ENCODE peak calls at places on chromosomes 7 and 10, in four cellular contexts. L is HepG2, C is WTC11, Y is IMR-90. H is an unnamed sample.

GRCh38 chr10:116826803-116827202 is 22.5 kb upstream of the ENO4 start:
- DNase-seq in L (no peak), C (no peak), Y (peak), H (no peak)

GRCh38 chr7:95066736-95067530 is 159.5 kb downstream of the PPP1R9A start:
- DNase-seq in L (peak), C (no peak), Y (peak), H (peak)

GRCh38 chr7:94654764-94655561 is 970 bp downstream of the SGCE start:
- DNase-seq in L (no peak), C (peak), Y (peak), H (no peak)

GRCh38 chr7:148151778-148152177 is 438.8 kb upstream of the C7orf33 start:
- DNase-seq in L (no peak), C (no peak), Y (no peak), H (no peak)

GRCh38 chr7:140625908-140626868 is 14.4 kb downstream of the DENND2A start:
- DNase-seq in L (no peak), C (peak), Y (peak), H (peak)

GRCh38 chr7:37376386-37376785 is 72.3 kb downstream of the ELMO1 start:
- DNase-seq in L (no peak), C (no peak), Y (no peak), H (peak)

GRCh38 chr10:6033954-6034353 is 28.2 kb downstream of the IL2RA start:
- DNase-seq in L (no peak), C (no peak), Y (no peak), H (no peak)

GRCh38 chr7:11623093-11623678 is 208.8 kb downstream of the THSD7A start:
- DNase-seq in L (no peak), C (no peak), Y (no peak), H (peak)

GRCh38 chr7:89998554-89998953 is 155.7 kb upstream of the STEAP1 start:
- DNase-seq in L (no peak), C (no peak), Y (no peak), H (no peak)

GRCh38 chr7:43391518-43391917 is 191.4 kb upstream of the STK17A start:
- DNase-seq in L (no peak), C (no peak), Y (no peak), H (no peak)

GRCh38 chr7:108178393-108178792 is 48.2 kb upstream of the LAMB4 start:
- DNase-seq in L (no peak), C (no peak), Y (no peak), H (no peak)

GRCh38 chr10:86657396-86658011 is 3.2 kb downstream of the OPN4 start:
- DNase-seq in L (no peak), C (peak), Y (peak), H (no peak)

GRCh38 chr10:130960531-130960930 is 351.0 kb downstream of the TCERG1L start:
- DNase-seq in L (no peak), C (no peak), Y (no peak), H (no peak)

GRCh38 chr7:101869026-101869900 is 51.8 kb downstream of the CUX1 start:
- DNase-seq in L (no peak), C (peak), Y (no peak), H (no peak)

GRCh38 chr10:113221756-113222168 is 271.7 kb downstream of the TCF7L2 start:
- DNase-seq in L (no peak), C (no peak), Y (no peak), H (peak)

GRCh38 chr10:8049151-8049873 is 5.2 kb upstream of the GATA3 start:
- DNase-seq in L (no peak), C (peak), Y (no peak), H (peak)

GRCh38 chr10:86165666-86166065 is 200.9 kb downstream of the GRID1 start:
- DNase-seq in L (no peak), C (no peak), Y (no peak), H (no peak)

GRCh38 chr10:8283986-8284385 is 229.5 kb downstream of the GATA3 start:
- DNase-seq in L (no peak), C (no peak), Y (no peak), H (no peak)

GRCh38 chr7:96718107-96719003 is 8.7 kb upstream of the SEM1 start:
- DNase-seq in L (no peak), C (no peak), Y (no peak), H (no peak)

GRCh38 chr7:128792471-128793183 is 859 bp downstream of the CCDC136 start:
- DNase-seq in L (no peak), C (no peak), Y (no peak), H (no peak)

GRCh38 chr10:123614888-123615287 is 51.3 kb upstream of the GPR26 start:
- DNase-seq in L (peak), C (peak), Y (peak), H (peak)

GRCh38 chr7:157032128-157032527 is 21.7 kb upstream of the MNX1 start:
- DNase-seq in L (no peak), C (no peak), Y (no peak), H (no peak)

GRCh38 chr10:27479016-27479415 is 25.1 kb upstream of the RAB18 start:
- DNase-seq in L (no peak), C (no peak), Y (no peak), H (no peak)

GRCh38 chr7:29342761-29343160 is 148.2 kb downstream of the CHN2 start:
- DNase-seq in L (no peak), C (no peak), Y (no peak), H (no peak)

GRCh38 chr10:9302142-9302746 is 1247.8 kb downstream of the GATA3 start:
- DNase-seq in L (peak), C (no peak), Y (peak), H (peak)

GRCh38 chr7:13908667-13909382 is 80.6 kb downstream of the ETV1 start:
- DNase-seq in L (no peak), C (no peak), Y (no peak), H (no peak)

GRCh38 chr7:84452618-84453017 is 258.0 kb upstream of the SEMA3A start:
- DNase-seq in L (peak), C (no peak), Y (no peak), H (no peak)

GRCh38 chr10:102620138-102620591 is 24.1 kb upstream of the TRIM8 start:
- DNase-seq in L (no peak), C (no peak), Y (no peak), H (no peak)

GRCh38 chr10:19816420-19817250 is at the start of gene PLXDC2:
- DNase-seq in L (no peak), C (peak), Y (peak), H (peak)

GRCh38 chr10:84004206-84004605 is 135.1 kb upstream of the GHITM start:
- DNase-seq in L (no peak), C (no peak), Y (no peak), H (no peak)

GRCh38 chr10:123100030-123100762 is 35.6 kb upstream of the HMX3 start:
- DNase-seq in L (no peak), C (no peak), Y (peak), H (peak)

GRCh38 chr7:35035511-35035921 is 1.8 kb downstream of the DPY19L1 start:
- DNase-seq in L (peak), C (no peak), Y (peak), H (peak)

GRCh38 chr10:12010353-12010752 is 32.3 kb downstream of the UPF2 start:
- DNase-seq in L (no peak), C (no peak), Y (no peak), H (no peak)

GRCh38 chr10:80540644-80541143 is 3.0 kb downstream of the SH2D4B start:
- DNase-seq in L (no peak), C (no peak), Y (no peak), H (no peak)

GRCh38 chr7:24827589-24827988 is 70.3 kb upstream of the GSDME start:
- DNase-seq in L (no peak), C (no peak), Y (peak), H (no peak)

GRCh38 chr7:24827027-24827426 is 69.8 kb upstream of the GSDME start:
- DNase-seq in L (no peak), C (no peak), Y (no peak), H (no peak)

GRCh38 chr7:24825315-24825917 is 68.2 kb upstream of the GSDME start:
- DNase-seq in L (no peak), C (no peak), Y (no peak), H (no peak)

GRCh38 chr7:24825931-24826661 is 68.8 kb upstream of the GSDME start:
- DNase-seq in L (peak), C (no peak), Y (peak), H (peak)

GRCh38 chr7:24826662-24827020 is 69.4 kb upstream of the GSDME start:
- DNase-seq in L (no peak), C (no peak), Y (no peak), H (no peak)
- TF ChIP-seq USF2 in L (no peak), C (no peak), Y (no peak), H (no peak)

DNA sequence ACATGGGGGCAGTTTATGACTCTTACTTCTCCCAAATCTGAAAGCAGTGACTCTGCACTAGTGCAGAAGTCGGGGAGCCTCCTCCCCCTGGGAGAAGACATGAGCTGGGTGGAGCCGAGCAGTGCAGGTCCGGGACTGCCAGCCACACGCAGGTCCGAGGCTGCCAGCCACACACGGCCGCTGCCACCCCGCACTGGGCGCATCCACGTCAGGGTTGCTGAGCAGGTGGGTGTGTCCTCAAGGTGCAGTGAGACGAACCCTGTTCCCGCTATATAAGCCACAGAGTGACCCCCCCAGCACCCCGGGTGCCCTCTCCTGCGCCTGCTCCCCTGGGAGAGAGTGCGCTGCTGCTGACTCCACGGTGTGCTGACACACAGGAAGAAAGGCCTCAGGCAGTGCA is 430.2 kb downstream of the PTPRN2 start:
- DNase-seq in L (no peak), C (no peak), Y (no peak), H (no peak)
- TF ChIP-seq USF2 in L (no peak), C (no peak), Y (no peak), H (no peak)

GRCh38 chr10:110032801-110033723 is 25.3 kb downstream of the ADD3 start:
- DNase-seq in L (no peak), C (no peak), Y (no peak), H (no peak)

GRCh38 chr10:110023785-110024184 is 16.0 kb downstream of the ADD3 start:
- DNase-seq in L (no peak), C (no peak), Y (no peak), H (no peak)

GRCh38 chr10:110033724-110034235 is 26.0 kb downstream of the ADD3 start:
- DNase-seq in L (no peak), C (no peak), Y (no peak), H (no peak)

GRCh38 chr10:110034596-110034995 is 26.8 kb downstream of the ADD3 start:
- DNase-seq in L (no peak), C (no peak), Y (peak), H (no peak)

DNA sequence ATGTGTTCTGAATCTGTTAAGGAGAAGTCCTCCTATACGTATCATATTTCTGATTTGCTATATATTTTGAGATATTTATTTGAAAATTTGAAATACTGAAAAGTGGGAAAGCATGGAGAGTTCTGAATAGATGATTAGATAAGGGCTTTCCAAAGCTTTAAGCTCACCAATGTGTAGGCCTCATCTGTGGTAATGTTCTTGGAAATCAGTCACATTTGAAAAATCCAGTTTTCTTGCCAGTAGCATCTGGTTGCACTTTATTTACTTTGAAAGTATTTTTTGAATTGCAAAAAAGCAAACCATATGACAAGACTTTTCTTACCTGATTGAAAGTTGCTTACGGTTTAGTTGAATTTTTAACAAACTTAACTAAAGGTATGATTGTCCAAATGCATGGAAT is 21.7 kb downstream of the ADD3 start:
- DNase-seq in L (no peak), C (no peak), Y (peak), H (no peak)
- TF ChIP-seq USF2 in L (no peak), C (no peak), Y (no peak), H (no peak)

GRCh38 chr7:151302531-151302930 is 39.1 kb upstream of the NUB1 start:
- DNase-seq in L (no peak), C (no peak), Y (no peak), H (no peak)

GRCh38 chr7:151307536-151307935 is 34.1 kb upstream of the NUB1 start:
- DNase-seq in L (no peak), C (no peak), Y (no peak), H (no peak)

GRCh38 chr7:151306374-151306773 is 35.2 kb upstream of the NUB1 start:
- DNase-seq in L (no peak), C (no peak), Y (no peak), H (no peak)

GRCh38 chr7:151306860-151307259 is 34.8 kb upstream of the NUB1 start:
- DNase-seq in L (no peak), C (no peak), Y (no peak), H (no peak)

GRCh38 chr7:151304856-151305255 is 36.8 kb upstream of the NUB1 start:
- DNase-seq in L (no peak), C (no peak), Y (no peak), H (no peak)
- TF ChIP-seq USF2 in L (no peak), C (no peak), Y (no peak), H (no peak)

GRCh38 chr10:91974960-91975359 is 51.4 kb downstream of the BTAF1 start:
- DNase-seq in L (no peak), C (no peak), Y (peak), H (no peak)
- TF ChIP-seq USF2 in L (no peak), C (no peak), Y (no peak), H (no peak)

DNA sequence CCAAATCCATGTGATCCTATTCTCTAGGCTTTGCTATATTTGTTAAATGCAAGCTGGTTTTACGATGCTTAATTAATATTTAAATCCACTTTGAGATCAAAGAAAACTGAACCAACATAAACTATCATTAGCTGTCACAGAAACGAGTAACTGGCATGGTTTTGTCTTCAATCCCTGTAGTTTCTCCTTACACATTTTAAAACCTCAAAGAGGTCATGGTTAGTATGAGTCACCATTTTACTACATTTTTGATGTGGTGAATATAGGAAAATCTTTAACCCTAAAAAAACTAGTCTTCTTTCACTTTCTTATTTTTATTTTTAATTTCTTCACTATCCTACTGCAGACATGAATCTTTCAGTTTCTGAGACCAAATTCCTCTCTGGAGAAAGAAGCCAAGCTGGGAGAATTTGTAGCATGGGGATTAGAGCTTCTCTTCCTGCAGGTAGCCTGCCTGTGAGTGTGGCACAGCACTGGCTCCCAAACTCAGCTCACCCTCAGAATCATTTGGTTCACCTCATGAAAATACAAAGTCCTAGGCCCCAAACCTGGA is 8.7 kb upstream of the LIPM start:
- DNase-seq in L (no peak), C (no peak), Y (peak), H (no peak)
- TF ChIP-seq USF2 in L (no peak), C (no peak), Y (no peak), H (no peak)

GRCh38 chr10:62728479-62728878 is 76.0 kb upstream of the ADO start:
- DNase-seq in L (no peak), C (no peak), Y (no peak), H (no peak)

GRCh38 chr10:62734781-62735463 is 69.6 kb upstream of the ADO start:
- DNase-seq in L (no peak), C (no peak), Y (no peak), H (no peak)

GRCh38 chr10:62733654-62734293 is 70.7 kb upstream of the ADO start:
- DNase-seq in L (no peak), C (no peak), Y (no peak), H (no peak)

GRCh38 chr10:62735464-62736188 is 68.9 kb upstream of the ADO start:
- DNase-seq in L (no peak), C (no peak), Y (peak), H (peak)

GRCh38 chr10:62732841-62733653 is 71.5 kb upstream of the ADO start:
- DNase-seq in L (no peak), C (no peak), Y (peak), H (no peak)
- TF ChIP-seq USF2 in L (no peak), C (no peak), Y (no peak), H (no peak)